ENCODE peak calls at places on chromosomes 1 and 21, in six cellular contexts. Q is progenitor cell of endocrine pancreas; M is iPS-NIHi11; U is hippocampal formation; J is psoas muscle; Y is activated naive CD4-positive, alpha-beta T cell treated with Interleukin-2 at 50 U/mL for 16 hours. A is an unnamed sample.

GRCh38 chr1:47627016-47627415 is 189.2 kb downstream of the FOXD2 start:
- DNase-seq in M (peak; percentile 46), U (no peak), Q (no peak), J (no peak), Y (no peak), A (no peak)

GRCh38 chr1:226940029-226940805 is at the start of gene COQ8A:
- DNase-seq in J (peak; percentile 100), Y (peak; percentile 99), Q (peak; percentile 98), M (peak; percentile 97), U (peak; percentile 99), A (peak; percentile 100)

GRCh38 chr1:226779536-226779935 is 40.5 kb upstream of the ITPKB start:
- DNase-seq in Q (no peak), J (no peak), Y (no peak), M (no peak), U (no peak), A (no peak)

GRCh38 chr21:44010429-44010828 is 1.7 kb upstream of the TRAPPC10 start:
- DNase-seq in J (no peak), Y (no peak), M (no peak), U (no peak), Q (no peak), A (no peak)

GRCh38 chr1:179793281-179793680 is 50.2 kb downstream of the FAM163A start:
- DNase-seq in Q (no peak), Y (no peak), M (no peak), U (no peak), J (no peak), A (no peak)

GRCh38 chr1:248243204-248243603 is 12.0 kb downstream of the OR2M4 start:
- DNase-seq in M (peak; percentile 27), Y (no peak), J (no peak), U (peak; percentile 27), Q (no peak), A (no peak)

GRCh38 chr1:19809044-19809750 is 5.9 kb downstream of the RNF186 start:
- DNase-seq in U (no peak), Q (no peak), Y (no peak), M (no peak), J (no peak), A (no peak)

GRCh38 chr1:79044974-79045650 is 38.6 kb upstream of the ADGRL4 start:
- DNase-seq in M (no peak), Q (no peak), Y (no peak), U (no peak), J (no peak), A (peak; percentile 77)

GRCh38 chr1:66475940-66476339 is 58.0 kb upstream of the SGIP1 start:
- DNase-seq in Y (no peak), U (no peak), J (no peak), M (no peak), Q (no peak), A (no peak)

GRCh38 chr1:17669866-17670451 is 85.2 kb upstream of the ACTL8 start:
- DNase-seq in Q (no peak), M (no peak), U (no peak), J (no peak), Y (no peak), A (no peak)

A was measured in cardiac muscle cell.